ENCODE peak calls at places on chromosome 6, in seven cellular contexts. One of them, this sample, is unnamed. For H3K4me1, the result is how much of the 10 kb centered on the place peaks cover.

GRCh38 chr6:20367716-20368485 is 33.8 kb upstream of the E2F3 start:
- DNase-seq in tibial nerve: no peak
- DNase-seq in aorta: no peak
- DNase-seq in HCT116: no peak
- DNase-seq in ovary: no peak
- DNase-seq in fibroblast of lung: no peak
- DNase-seq in mesendoderm: no peak
- DNase-seq in this sample: no peak

GRCh38 chr6:14549319-14549770 is 431.8 kb downstream of the CD83 start:
- DNase-seq in mesendoderm: no peak
- DNase-seq in fibroblast of lung: no peak
- DNase-seq in aorta: no peak
- DNase-seq in tibial nerve: no peak
- DNase-seq in HCT116: no peak
- DNase-seq in ovary: no peak
- DNase-seq in this sample: no peak

GRCh38 chr6:45445749-45446454 is 68.2 kb upstream of the SUPT3H start:
- DNase-seq in tibial nerve: peak
- DNase-seq in HCT116: peak
- DNase-seq in fibroblast of lung: peak
- DNase-seq in aorta: no peak
- DNase-seq in mesendoderm: peak
- DNase-seq in ovary: peak
- DNase-seq in this sample: peak

GRCh38 chr6:13486679-13487121 is 700 bp downstream of the GFOD1 start:
- DNase-seq in ovary: peak
- DNase-seq in mesendoderm: peak
- DNase-seq in aorta: peak
- DNase-seq in fibroblast of lung: peak
- DNase-seq in tibial nerve: peak
- DNase-seq in HCT116: no peak
- DNase-seq in this sample: peak

GRCh38 chr6:70520575-70520974 is 46.2 kb upstream of the SDHAF4 start:
- DNase-seq in ovary: no peak
- DNase-seq in mesendoderm: peak
- DNase-seq in fibroblast of lung: peak
- DNase-seq in tibial nerve: no peak
- DNase-seq in HCT116: no peak
- DNase-seq in aorta: no peak
- DNase-seq in this sample: no peak

GRCh38 chr6:169847773-169848380 is 96.5 kb downstream of the ERMARD start:
- DNase-seq in mesendoderm: no peak
- DNase-seq in aorta: no peak
- DNase-seq in tibial nerve: no peak
- DNase-seq in ovary: peak
- DNase-seq in HCT116: no peak
- DNase-seq in fibroblast of lung: no peak
- DNase-seq in this sample: peak

GRCh38 chr6:135243871-135244796 is 63.0 kb downstream of the MYB start:
- DNase-seq in HCT116: no peak
- DNase-seq in fibroblast of lung: no peak
- DNase-seq in ovary: no peak
- DNase-seq in aorta: no peak
- DNase-seq in tibial nerve: no peak
- DNase-seq in mesendoderm: no peak
- DNase-seq in this sample: no peak

GRCh38 chr6:139498715-139499114 is 124.3 kb upstream of the CITED2 start:
- DNase-seq in HCT116: no peak
- DNase-seq in aorta: no peak
- DNase-seq in fibroblast of lung: no peak
- DNase-seq in tibial nerve: no peak
- DNase-seq in mesendoderm: peak
- DNase-seq in ovary: no peak
- DNase-seq in this sample: no peak

GRCh38 chr6:124661231-124661630 is 301.0 kb upstream of the RNF217 start:
- DNase-seq in aorta: no peak
- DNase-seq in fibroblast of lung: no peak
- DNase-seq in HCT116: no peak
- DNase-seq in tibial nerve: no peak
- DNase-seq in mesendoderm: peak
- DNase-seq in ovary: no peak
- DNase-seq in this sample: no peak

GRCh38 chr6:87066449-87067288 is 28.2 kb downstream of the CGA start:
- DNase-seq in mesendoderm: peak
- DNase-seq in ovary: peak
- DNase-seq in aorta: no peak
- DNase-seq in tibial nerve: no peak
- DNase-seq in fibroblast of lung: peak
- DNase-seq in HCT116: peak
- DNase-seq in this sample: no peak

GRCh38 chr6:40779399-40779798 is 192.2 kb upstream of the LRFN2 start:
- DNase-seq in aorta: no peak
- DNase-seq in fibroblast of lung: peak
- DNase-seq in ovary: no peak
- DNase-seq in mesendoderm: peak
- DNase-seq in HCT116: peak
- DNase-seq in tibial nerve: no peak
- DNase-seq in this sample: no peak

GRCh38 chr6:15346315-15346714 is 100.4 kb downstream of the JARID2 start:
- DNase-seq in tibial nerve: no peak
- DNase-seq in aorta: no peak
- DNase-seq in HCT116: no peak
- DNase-seq in mesendoderm: no peak
- DNase-seq in ovary: no peak
- DNase-seq in fibroblast of lung: no peak
- DNase-seq in this sample: no peak

GRCh38 chr6:163137036-163137435 is 277.5 kb upstream of the QKI start:
- DNase-seq in HCT116: no peak
- DNase-seq in ovary: no peak
- DNase-seq in aorta: no peak
- DNase-seq in mesendoderm: no peak
- DNase-seq in tibial nerve: no peak
- DNase-seq in fibroblast of lung: no peak
- DNase-seq in this sample: no peak

GRCh38 chr6:73290435-73290834 is 27.4 kb upstream of the KHDC1 start:
- DNase-seq in aorta: no peak
- DNase-seq in ovary: no peak
- DNase-seq in HCT116: no peak
- DNase-seq in fibroblast of lung: no peak
- DNase-seq in mesendoderm: no peak
- DNase-seq in tibial nerve: no peak
- DNase-seq in this sample: no peak

GRCh38 chr6:49570474-49571079 is 20.1 kb downstream of the C6orf141 start:
- DNase-seq in ovary: no peak
- DNase-seq in aorta: no peak
- DNase-seq in tibial nerve: no peak
- DNase-seq in fibroblast of lung: peak
- DNase-seq in mesendoderm: no peak
- DNase-seq in HCT116: no peak
- DNase-seq in this sample: no peak

GRCh38 chr6:56757585-56757984 is 114.9 kb upstream of the DST start:
- DNase-seq in mesendoderm: peak
- DNase-seq in fibroblast of lung: peak
- DNase-seq in ovary: no peak
- DNase-seq in HCT116: no peak
- DNase-seq in aorta: no peak
- DNase-seq in tibial nerve: no peak
- DNase-seq in this sample: no peak
- H3K4me1 ChIP-seq in mesendoderm: under half
- H3K4me1 ChIP-seq in fibroblast of lung: under half
- H3K4me1 ChIP-seq in ovary: under half
- H3K4me1 ChIP-seq in HCT116: half or more
- H3K4me1 ChIP-seq in aorta: under half
- H3K4me1 ChIP-seq in tibial nerve: under half
- H3K4me1 ChIP-seq in this sample: under half

GRCh38 chr6:38722727-38723334 is 7.7 kb downstream of the DNAH8 start:
- DNase-seq in aorta: no peak
- DNase-seq in ovary: no peak
- DNase-seq in tibial nerve: no peak
- DNase-seq in HCT116: no peak
- DNase-seq in mesendoderm: no peak
- DNase-seq in fibroblast of lung: no peak
- DNase-seq in this sample: no peak
- H3K27ac ChIP-seq in aorta: no peak
- H3K27ac ChIP-seq in ovary: no peak
- H3K27ac ChIP-seq in tibial nerve: no peak
- H3K27ac ChIP-seq in HCT116: no peak
- H3K27ac ChIP-seq in mesendoderm: no peak
- H3K27ac ChIP-seq in fibroblast of lung: no peak
- H3K27ac ChIP-seq in this sample: no peak

GRCh38 chr6:150617496-150618460 is 18.1 kb downstream of the PLEKHG1 start:
- DNase-seq in fibroblast of lung: no peak
- DNase-seq in aorta: no peak
- DNase-seq in tibial nerve: no peak
- DNase-seq in ovary: no peak
- DNase-seq in HCT116: no peak
- DNase-seq in mesendoderm: no peak
- DNase-seq in this sample: no peak
- H3K4me1 ChIP-seq in fibroblast of lung: under half
- H3K4me1 ChIP-seq in aorta: under half
- H3K4me1 ChIP-seq in tibial nerve: under half
- H3K4me1 ChIP-seq in ovary: under half
- H3K4me1 ChIP-seq in HCT116: under half
- H3K4me1 ChIP-seq in mesendoderm: under half
- H3K4me1 ChIP-seq in this sample: under half

GRCh38 chr6:46655803-46656202 is 3.0 kb downstream of the SLC25A27 start:
- DNase-seq in fibroblast of lung: no peak
- DNase-seq in tibial nerve: no peak
- DNase-seq in aorta: no peak
- DNase-seq in HCT116: peak
- DNase-seq in mesendoderm: peak
- DNase-seq in ovary: no peak
- DNase-seq in this sample: no peak

GRCh38 chr6:46657642-46658041 is 4.9 kb downstream of the SLC25A27 start:
- DNase-seq in ovary: no peak
- DNase-seq in HCT116: no peak
- DNase-seq in aorta: no peak
- DNase-seq in tibial nerve: no peak
- DNase-seq in mesendoderm: no peak
- DNase-seq in fibroblast of lung: no peak
- DNase-seq in this sample: no peak

GRCh38 chr6:46661500-46661899 is 8.7 kb downstream of the SLC25A27 start:
- DNase-seq in HCT116: no peak
- DNase-seq in mesendoderm: no peak
- DNase-seq in fibroblast of lung: no peak
- DNase-seq in aorta: no peak
- DNase-seq in ovary: no peak
- DNase-seq in tibial nerve: no peak
- DNase-seq in this sample: no peak
- H3K27ac ChIP-seq in HCT116: no peak
- H3K27ac ChIP-seq in mesendoderm: no peak
- H3K27ac ChIP-seq in fibroblast of lung: no peak
- H3K27ac ChIP-seq in aorta: no peak
- H3K27ac ChIP-seq in ovary: no peak
- H3K27ac ChIP-seq in tibial nerve: no peak
- H3K27ac ChIP-seq in this sample: no peak

DNA sequence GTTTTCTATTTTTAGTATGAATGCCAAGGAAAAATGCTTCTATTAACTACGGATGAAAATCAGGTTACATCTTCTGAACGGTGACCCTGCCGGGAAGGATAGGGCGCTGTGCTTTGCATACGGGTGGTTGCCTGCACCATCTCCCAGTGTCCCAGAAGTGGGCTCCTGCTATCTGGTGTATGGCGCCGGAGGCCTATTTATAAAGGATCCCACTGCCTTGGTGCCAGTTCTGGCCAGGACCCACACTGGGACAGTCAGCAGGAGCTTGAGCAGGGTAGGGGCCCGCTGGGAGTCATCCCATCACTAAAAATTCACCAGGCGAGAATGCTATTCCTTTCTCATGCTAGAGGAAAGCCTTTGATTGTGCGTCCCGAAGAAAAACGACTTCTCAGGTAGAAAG is 22.9 kb downstream of the TMEM242 start:
- DNase-seq in aorta: no peak
- DNase-seq in mesendoderm: no peak
- DNase-seq in HCT116: no peak
- DNase-seq in ovary: no peak
- DNase-seq in fibroblast of lung: no peak
- DNase-seq in tibial nerve: no peak
- DNase-seq in this sample: no peak
- H3K4me1 ChIP-seq in aorta: under half
- H3K4me1 ChIP-seq in mesendoderm: under half
- H3K4me1 ChIP-seq in HCT116: under half
- H3K4me1 ChIP-seq in ovary: under half
- H3K4me1 ChIP-seq in fibroblast of lung: under half
- H3K4me1 ChIP-seq in tibial nerve: under half
- H3K4me1 ChIP-seq in this sample: under half

GRCh38 chr6:30901436-30901835 is 6.6 kb upstream of the GTF2H4 start:
- DNase-seq in tibial nerve: no peak
- DNase-seq in aorta: no peak
- DNase-seq in fibroblast of lung: no peak
- DNase-seq in ovary: no peak
- DNase-seq in mesendoderm: no peak
- DNase-seq in HCT116: no peak
- DNase-seq in this sample: no peak
- H3K27ac ChIP-seq in tibial nerve: no peak
- H3K27ac ChIP-seq in aorta: no peak
- H3K27ac ChIP-seq in fibroblast of lung: no peak
- H3K27ac ChIP-seq in ovary: no peak
- H3K27ac ChIP-seq in mesendoderm: no peak
- H3K27ac ChIP-seq in HCT116: no peak
- H3K27ac ChIP-seq in this sample: no peak

GRCh38 chr6:32945953-32946352 is 5.1 kb upstream of the HLA-DMB start:
- DNase-seq in tibial nerve: no peak
- DNase-seq in fibroblast of lung: no peak
- DNase-seq in aorta: no peak
- DNase-seq in HCT116: no peak
- DNase-seq in ovary: no peak
- DNase-seq in mesendoderm: no peak
- DNase-seq in this sample: no peak
- H3K4me1 ChIP-seq in tibial nerve: under half
- H3K4me1 ChIP-seq in fibroblast of lung: under half
- H3K4me1 ChIP-seq in aorta: under half
- H3K4me1 ChIP-seq in HCT116: under half
- H3K4me1 ChIP-seq in ovary: under half
- H3K4me1 ChIP-seq in mesendoderm: under half
- H3K4me1 ChIP-seq in this sample: under half